ENCODE peak calls at places on chromosomes 7 and 10, in seven cellular contexts. J, M, F, H, N, A and O are unnamed samples.

GRCh38 chr10:133185916-133186315 is 25.9 kb downstream of the KNDC1 start:
- DNase-seq in A (no peak), H (no peak), J (no peak), F (no peak), M (no peak), N (no peak), O (no peak)

GRCh38 chr7:159144756-159145543 is at the start of gene VIPR2:
- DNase-seq in A (no peak), M (no peak), H (no peak), J (no peak), F (no peak), N (no peak), O (no peak)

GRCh38 chr10:7340179-7340874 is 70.5 kb downstream of the SFMBT2 start:
- DNase-seq in H (no peak), A (peak), F (no peak), J (no peak), N (no peak), M (peak), O (no peak)

GRCh38 chr10:12703141-12703540 is 298.4 kb downstream of the CCDC3 start:
- DNase-seq in N (no peak), M (no peak), A (no peak), J (no peak), F (no peak), H (no peak), O (no peak)

GRCh38 chr7:139944248-139944647 is 115.2 kb downstream of the TBXAS1 start:
- DNase-seq in F (no peak), J (no peak), A (no peak), N (no peak), H (no peak), M (no peak), O (no peak)

GRCh38 chr7:117719377-117719776 is 153.9 kb downstream of the CTTNBP2 start:
- DNase-seq in M (no peak), F (no peak), N (no peak), H (no peak), J (no peak), A (no peak), O (no peak)

GRCh38 chr7:120858299-120858636 is 324 bp upstream of the TSPAN12 start:
- DNase-seq in M (peak), F (no peak), A (no peak), J (no peak), H (no peak), N (no peak), O (no peak)

GRCh38 chr10:110993024-110993693 is 73.8 kb downstream of the SHOC2 start:
- DNase-seq in M (peak), H (no peak), A (no peak), N (peak), J (no peak), F (no peak), O (no peak)

GRCh38 chr7:15723840-15724239 is 37.4 kb upstream of the MEOX2 start:
- DNase-seq in H (no peak), J (no peak), F (no peak), M (peak), N (no peak), A (no peak), O (no peak)

GRCh38 chr7:119436882-119437281 is 836.1 kb upstream of the KCND2 start:
- DNase-seq in F (no peak), H (no peak), M (no peak), N (no peak), A (no peak), J (no peak), O (no peak)

GRCh38 chr7:104946338-104946737 is 67.7 kb upstream of the KMT2E start:
- DNase-seq in A (no peak), H (no peak), F (no peak), N (no peak), J (no peak), M (no peak), O (no peak)